ENCODE peak calls at places on chromosomes 13 and 19, in ten cellular contexts. B, N, V, R, Z, Y, G, H, W and K are unnamed samples.

GRCh38 chr13:60645552-60646138 is 248.6 kb downstream of the TDRD3 start:
- DNase-seq in G (no peak), N (no peak), R (no peak), Z (no peak), H (no peak), W (no peak), V (no peak), B (no peak), Y (no peak), K (no peak)

GRCh38 chr13:63631006-63631405 is 2215.4 kb upstream of the PCDH20 start:
- DNase-seq in R (no peak), W (no peak), Z (no peak), N (no peak), Y (no peak), V (no peak), B (no peak), G (no peak), H (no peak), K (no peak)

GRCh38 chr13:32537580-32538233 is 888 bp downstream of the N4BP2L2 start:
- DNase-seq in G (no peak), Z (no peak), W (no peak), V (no peak), N (peak; percentile 19), H (peak; percentile 49), B (no peak), R (peak; percentile 24), Y (peak; percentile 5), K (no peak)

GRCh38 chr13:71864981-71865857 is 1.8 kb downstream of the DACH1 start:
- DNase-seq in H (peak; percentile 49), Y (peak; percentile 28), V (peak; percentile 51), R (no peak), G (peak; percentile 73), Z (peak; percentile 32), W (peak; percentile 73), N (no peak), B (no peak), K (peak; percentile 72)

GRCh38 chr13:94195715-94196114 is 283.8 kb downstream of the DCT start:
- DNase-seq in H (no peak), G (no peak), Z (no peak), Y (no peak), B (peak; percentile 20), N (peak; percentile 83), R (peak; percentile 82), W (no peak), V (peak; percentile 13), K (no peak)

GRCh38 chr13:79380943-79381445 is 25.1 kb downstream of the RBM26 start:
- DNase-seq in H (no peak), R (no peak), Y (no peak), G (no peak), W (no peak), N (no peak), V (no peak), B (no peak), Z (no peak), K (no peak)

GRCh38 chr19:35756373-35757230 is at the start of gene HSPB6:
- DNase-seq in V (no peak), Z (no peak), N (peak; percentile 82), B (no peak), G (peak; percentile 90), W (no peak), Y (no peak), R (peak; percentile 60), H (peak; percentile 68), K (no peak)

GRCh38 chr19:19026299-19026971 is 6.9 kb downstream of the SUGP2 start:
- DNase-seq in G (no peak), W (no peak), Y (no peak), V (peak; percentile 21), Z (peak; percentile 34), R (no peak), B (no peak), H (no peak), N (peak; percentile 10), K (no peak)

GRCh38 chr13:84912720-84913119 is 886.5 kb downstream of the SLITRK6 start:
- DNase-seq in H (no peak), Z (no peak), V (no peak), G (no peak), R (no peak), W (no peak), N (no peak), B (no peak), Y (no peak), K (no peak)

GRCh38 chr19:18156841-18157464 is 4.0 kb downstream of the PIK3R2 start:
- DNase-seq in V (peak; percentile 62), N (peak; percentile 95), G (peak; percentile 93), B (peak; percentile 59), Z (peak; percentile 88), W (no peak), H (no peak), Y (no peak), R (peak; percentile 65), K (no peak)

GRCh38 chr13:33782631-33783030 is 35.3 kb upstream of the RFC3 start:
- DNase-seq in R (no peak), N (no peak), H (no peak), W (no peak), G (no peak), Y (no peak), V (no peak), Z (no peak), B (no peak), K (no peak)

GRCh38 chr13:73335938-73336337 is 277.1 kb downstream of the KLF5 start:
- DNase-seq in B (no peak), H (no peak), V (no peak), Z (no peak), N (peak; percentile 12), R (no peak), W (no peak), Y (no peak), G (no peak), K (no peak)

GRCh38 chr13:90872491-90873025 is 474.9 kb upstream of the MIR17HG start:
- DNase-seq in Z (no peak), R (no peak), H (no peak), N (no peak), W (no peak), V (no peak), B (no peak), G (no peak), Y (no peak), K (no peak)

GRCh38 chr19:47125669-47125938 is 5.0 kb upstream of the SAE1 start:
- DNase-seq in G (no peak), H (no peak), Y (no peak), B (no peak), V (no peak), R (no peak), Z (no peak), W (no peak), N (no peak), K (no peak)

GRCh38 chr13:50123862-50124535 is 108.8 kb downstream of the KCNRG start:
- DNase-seq in V (peak; percentile 89), W (peak; percentile 85), Z (peak; percentile 96), R (peak; percentile 98), Y (no peak), B (peak; percentile 96), G (peak; percentile 98), N (peak; percentile 97), H (no peak), K (no peak)
- TF ChIP-seq CTCF in V (no peak), W (no peak), Z (no peak), R (no peak), Y (peak; percentile 11), B (no peak), G (no peak), N (no peak), H (no peak), K (no peak)

GRCh38 chr19:5086725-5087439 is 118.0 kb downstream of the KDM4B start:
- DNase-seq in G (no peak), Z (no peak), N (no peak), V (no peak), H (no peak), W (no peak), B (no peak), Y (no peak), R (no peak), K (no peak)
- TF ChIP-seq CTCF in G (no peak), Z (no peak), N (no peak), V (no peak), H (no peak), W (no peak), B (no peak), Y (no peak), R (no peak), K (no peak)

GRCh38 chr19:51783373-51783772 is 11.6 kb upstream of the FPR3 start:
- DNase-seq in Z (no peak), B (no peak), R (peak; percentile 28), V (no peak), G (no peak), W (no peak), N (peak; percentile 48), H (no peak), Y (no peak), K (no peak)
- TF ChIP-seq CTCF in Z (no peak), B (no peak), R (peak; percentile 63), V (peak; percentile 43), G (no peak), W (peak; percentile 5), N (peak; percentile 33), H (no peak), Y (no peak), K (peak; percentile 36)

GRCh38 chr19:39840492-39840891 is 5.7 kb downstream of the FBL start:
- DNase-seq in V (no peak), H (no peak), B (no peak), Y (no peak), G (peak; percentile 59), R (no peak), Z (no peak), W (no peak), N (no peak), K (no peak)

GRCh38 chr19:39841041-39841440 is 5.1 kb downstream of the FBL start:
- DNase-seq in Y (no peak), B (no peak), R (no peak), Z (no peak), H (no peak), G (no peak), W (no peak), N (no peak), V (no peak), K (no peak)

GRCh38 chr19:39845172-39845571 is 1.0 kb downstream of the FBL start:
- DNase-seq in G (no peak), Y (no peak), V (no peak), H (no peak), W (no peak), N (no peak), B (no peak), Z (no peak), R (no peak), K (no peak)

GRCh38 chr19:39843919-39844793 is 2.0 kb downstream of the FBL start:
- DNase-seq in Z (no peak), W (no peak), H (no peak), V (peak; percentile 53), R (peak; percentile 60), Y (no peak), N (peak; percentile 73), G (no peak), B (peak; percentile 18), K (no peak)

DNA sequence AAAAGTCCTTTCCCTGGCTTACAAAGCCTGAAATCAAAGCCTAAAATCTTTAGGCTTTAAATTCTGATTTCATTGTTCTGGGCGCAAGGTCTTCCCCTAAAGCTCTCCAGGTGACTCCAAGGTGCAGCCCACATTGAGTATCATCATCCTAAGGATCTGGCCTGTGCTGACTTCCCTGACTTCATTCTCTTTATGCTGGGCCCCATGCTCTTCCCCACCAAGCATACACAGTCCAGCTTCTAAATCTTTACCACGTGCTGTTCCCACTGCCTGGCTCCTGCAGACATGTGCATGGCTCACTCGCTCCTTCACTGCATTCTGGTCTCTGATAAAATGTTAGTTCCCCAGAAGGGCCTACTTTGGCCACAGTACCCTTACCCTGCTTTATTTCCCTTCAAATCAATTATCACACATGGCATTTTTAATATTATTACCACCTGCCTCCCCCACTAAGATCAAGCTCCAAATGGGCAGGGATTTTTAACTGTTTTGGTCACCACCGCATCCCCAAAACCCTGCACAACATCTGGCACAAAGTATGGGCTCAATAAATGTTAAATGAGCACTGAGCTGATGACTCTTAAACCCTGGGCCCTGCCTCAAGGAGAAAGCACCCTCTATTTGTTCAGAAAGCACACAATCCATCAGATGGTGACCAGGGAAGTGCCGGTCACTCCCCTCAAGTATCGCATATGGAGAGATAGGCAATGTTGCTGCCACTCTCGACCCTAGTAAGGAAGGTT is 3.3 kb downstream of the FBL start:
- DNase-seq in H (no peak), G (no peak), B (no peak), Y (no peak), W (no peak), Z (no peak), V (no peak), N (no peak), R (no peak), K (no peak)
- TF ChIP-seq CTCF in H (no peak), G (no peak), B (no peak), Y (peak; percentile 8), W (peak; percentile 2), Z (no peak), V (no peak), N (no peak), R (no peak), K (peak; percentile 8)